ENCODE peak calls at places on chromosomes 3 and 15, in seven cellular contexts. One of them, this sample, is unnamed.

GRCh38 chr15:67197364-67197695 is 57.1 kb downstream of the AAGAB start:
- DNase-seq in D341Med: no peak
- DNase-seq in AG09309: no peak
- DNase-seq in effector memory CD4-positive, alpha-beta T cell: no peak
- DNase-seq in stimulated activated naive CD4-positive, alpha-beta T cell: no peak
- DNase-seq in anterior cingulate cortex: no peak
- DNase-seq in islet precursor cell: no peak
- DNase-seq in this sample: no peak

GRCh38 chr3:184171562-184171961 is 3.1 kb upstream of the AP2M1 start:
- DNase-seq in stimulated activated naive CD4-positive, alpha-beta T cell: no peak
- DNase-seq in AG09309: no peak
- DNase-seq in effector memory CD4-positive, alpha-beta T cell: no peak
- DNase-seq in anterior cingulate cortex: no peak
- DNase-seq in D341Med: no peak
- DNase-seq in islet precursor cell: peak
- DNase-seq in this sample: no peak

GRCh38 chr15:40590635-40591105 is 3.4 kb upstream of the KNL1 start:
- DNase-seq in effector memory CD4-positive, alpha-beta T cell: no peak
- DNase-seq in stimulated activated naive CD4-positive, alpha-beta T cell: no peak
- DNase-seq in D341Med: no peak
- DNase-seq in islet precursor cell: no peak
- DNase-seq in AG09309: no peak
- DNase-seq in anterior cingulate cortex: no peak
- DNase-seq in this sample: no peak

GRCh38 chr15:98878862-98879261 is 128.7 kb downstream of the PGPEP1L start:
- DNase-seq in stimulated activated naive CD4-positive, alpha-beta T cell: no peak
- DNase-seq in effector memory CD4-positive, alpha-beta T cell: no peak
- DNase-seq in islet precursor cell: no peak
- DNase-seq in anterior cingulate cortex: no peak
- DNase-seq in AG09309: no peak
- DNase-seq in D341Med: no peak
- DNase-seq in this sample: no peak

GRCh38 chr3:49133226-49133951 is 539 bp upstream of the LAMB2 start:
- DNase-seq in stimulated activated naive CD4-positive, alpha-beta T cell: no peak
- DNase-seq in D341Med: peak
- DNase-seq in anterior cingulate cortex: peak
- DNase-seq in islet precursor cell: peak
- DNase-seq in AG09309: peak
- DNase-seq in effector memory CD4-positive, alpha-beta T cell: no peak
- DNase-seq in this sample: peak

GRCh38 chr3:22007376-22007775 is 256.4 kb upstream of the ZNF385D start:
- DNase-seq in AG09309: no peak
- DNase-seq in effector memory CD4-positive, alpha-beta T cell: no peak
- DNase-seq in stimulated activated naive CD4-positive, alpha-beta T cell: no peak
- DNase-seq in anterior cingulate cortex: no peak
- DNase-seq in D341Med: no peak
- DNase-seq in islet precursor cell: no peak
- DNase-seq in this sample: no peak

GRCh38 chr3:38461086-38461390 is 7.3 kb downstream of the ACVR2B start:
- DNase-seq in AG09309: no peak
- DNase-seq in stimulated activated naive CD4-positive, alpha-beta T cell: no peak
- DNase-seq in anterior cingulate cortex: no peak
- DNase-seq in effector memory CD4-positive, alpha-beta T cell: no peak
- DNase-seq in islet precursor cell: no peak
- DNase-seq in D341Med: no peak
- DNase-seq in this sample: no peak

GRCh38 chr3:138042043-138042442 is 32.1 kb downstream of the CLDN18 start:
- DNase-seq in anterior cingulate cortex: no peak
- DNase-seq in stimulated activated naive CD4-positive, alpha-beta T cell: no peak
- DNase-seq in islet precursor cell: no peak
- DNase-seq in AG09309: peak
- DNase-seq in D341Med: no peak
- DNase-seq in effector memory CD4-positive, alpha-beta T cell: no peak
- DNase-seq in this sample: no peak

GRCh38 chr3:29746163-29746562 is 465.3 kb downstream of the RBMS3 start:
- DNase-seq in islet precursor cell: no peak
- DNase-seq in stimulated activated naive CD4-positive, alpha-beta T cell: no peak
- DNase-seq in D341Med: no peak
- DNase-seq in AG09309: no peak
- DNase-seq in effector memory CD4-positive, alpha-beta T cell: no peak
- DNase-seq in anterior cingulate cortex: no peak
- DNase-seq in this sample: no peak

GRCh38 chr3:58668247-58668646 is 1.7 kb upstream of the FAM3D start:
- DNase-seq in D341Med: no peak
- DNase-seq in anterior cingulate cortex: no peak
- DNase-seq in stimulated activated naive CD4-positive, alpha-beta T cell: no peak
- DNase-seq in effector memory CD4-positive, alpha-beta T cell: no peak
- DNase-seq in islet precursor cell: peak
- DNase-seq in AG09309: no peak
- DNase-seq in this sample: no peak

GRCh38 chr3:172859035-172859434 is 108.5 kb downstream of the ECT2 start:
- DNase-seq in AG09309: no peak
- DNase-seq in islet precursor cell: no peak
- DNase-seq in effector memory CD4-positive, alpha-beta T cell: no peak
- DNase-seq in anterior cingulate cortex: no peak
- DNase-seq in stimulated activated naive CD4-positive, alpha-beta T cell: no peak
- DNase-seq in D341Med: no peak
- DNase-seq in this sample: no peak

GRCh38 chr3:127700406-127700805 is 27.7 kb downstream of the ABTB1 start:
- DNase-seq in AG09309: no peak
- DNase-seq in anterior cingulate cortex: no peak
- DNase-seq in stimulated activated naive CD4-positive, alpha-beta T cell: no peak
- DNase-seq in effector memory CD4-positive, alpha-beta T cell: no peak
- DNase-seq in islet precursor cell: no peak
- DNase-seq in D341Med: no peak
- DNase-seq in this sample: no peak

GRCh38 chr15:72865486-72865885 is 81.9 kb upstream of the ADPGK start:
- DNase-seq in islet precursor cell: no peak
- DNase-seq in AG09309: no peak
- DNase-seq in anterior cingulate cortex: no peak
- DNase-seq in effector memory CD4-positive, alpha-beta T cell: no peak
- DNase-seq in stimulated activated naive CD4-positive, alpha-beta T cell: no peak
- DNase-seq in D341Med: no peak
- DNase-seq in this sample: no peak

GRCh38 chr15:95076381-95076780 is 845.0 kb downstream of the MCTP2 start:
- DNase-seq in stimulated activated naive CD4-positive, alpha-beta T cell: no peak
- DNase-seq in effector memory CD4-positive, alpha-beta T cell: no peak
- DNase-seq in anterior cingulate cortex: no peak
- DNase-seq in D341Med: no peak
- DNase-seq in AG09309: no peak
- DNase-seq in islet precursor cell: no peak
- DNase-seq in this sample: no peak

GRCh38 chr15:57881361-57881760 is 174.8 kb downstream of the POLR2M start:
- DNase-seq in stimulated activated naive CD4-positive, alpha-beta T cell: no peak
- DNase-seq in AG09309: no peak
- DNase-seq in effector memory CD4-positive, alpha-beta T cell: no peak
- DNase-seq in islet precursor cell: no peak
- DNase-seq in D341Med: no peak
- DNase-seq in anterior cingulate cortex: no peak
- DNase-seq in this sample: no peak

GRCh38 chr3:197749315-197749600 is 425 bp upstream of the FYTTD1 start:
- DNase-seq in stimulated activated naive CD4-positive, alpha-beta T cell: peak
- DNase-seq in islet precursor cell: no peak
- DNase-seq in AG09309: no peak
- DNase-seq in D341Med: peak
- DNase-seq in effector memory CD4-positive, alpha-beta T cell: peak
- DNase-seq in anterior cingulate cortex: no peak
- DNase-seq in this sample: peak

GRCh38 chr15:75232252-75232813 is 25.8 kb upstream of the GOLGA6C start:
- DNase-seq in stimulated activated naive CD4-positive, alpha-beta T cell: no peak
- DNase-seq in effector memory CD4-positive, alpha-beta T cell: no peak
- DNase-seq in AG09309: no peak
- DNase-seq in D341Med: peak
- DNase-seq in islet precursor cell: no peak
- DNase-seq in anterior cingulate cortex: no peak
- DNase-seq in this sample: no peak

GRCh38 chr3:195197764-195198423 is 73.1 kb downstream of the XXYLT1 start:
- DNase-seq in effector memory CD4-positive, alpha-beta T cell: no peak
- DNase-seq in islet precursor cell: no peak
- DNase-seq in anterior cingulate cortex: no peak
- DNase-seq in stimulated activated naive CD4-positive, alpha-beta T cell: no peak
- DNase-seq in AG09309: peak
- DNase-seq in D341Med: no peak
- DNase-seq in this sample: no peak

GRCh38 chr15:68410466-68411200 is 21.3 kb downstream of the ITGA11 start:
- DNase-seq in islet precursor cell: peak
- DNase-seq in effector memory CD4-positive, alpha-beta T cell: no peak
- DNase-seq in D341Med: no peak
- DNase-seq in stimulated activated naive CD4-positive, alpha-beta T cell: no peak
- DNase-seq in anterior cingulate cortex: no peak
- DNase-seq in AG09309: no peak
- DNase-seq in this sample: no peak

GRCh38 chr15:76285241-76285825 is 25.9 kb downstream of the ETFA start:
- DNase-seq in islet precursor cell: no peak
- DNase-seq in AG09309: no peak
- DNase-seq in anterior cingulate cortex: no peak
- DNase-seq in stimulated activated naive CD4-positive, alpha-beta T cell: no peak
- DNase-seq in D341Med: peak
- DNase-seq in effector memory CD4-positive, alpha-beta T cell: no peak
- DNase-seq in this sample: no peak

GRCh38 chr15:60059186-60059585 is 55.1 kb downstream of the FOXB1 start:
- DNase-seq in effector memory CD4-positive, alpha-beta T cell: no peak
- DNase-seq in AG09309: no peak
- DNase-seq in islet precursor cell: no peak
- DNase-seq in stimulated activated naive CD4-positive, alpha-beta T cell: no peak
- DNase-seq in anterior cingulate cortex: no peak
- DNase-seq in D341Med: no peak
- DNase-seq in this sample: no peak

GRCh38 chr3:159624616-159625015 is 364.0 kb upstream of the IL12A start:
- DNase-seq in islet precursor cell: no peak
- DNase-seq in D341Med: no peak
- DNase-seq in stimulated activated naive CD4-positive, alpha-beta T cell: no peak
- DNase-seq in AG09309: no peak
- DNase-seq in effector memory CD4-positive, alpha-beta T cell: no peak
- DNase-seq in anterior cingulate cortex: no peak
- DNase-seq in this sample: no peak

GRCh38 chr15:91694131-91694828 is 159.2 kb upstream of the SLCO3A1 start:
- DNase-seq in islet precursor cell: no peak
- DNase-seq in D341Med: no peak
- DNase-seq in anterior cingulate cortex: no peak
- DNase-seq in AG09309: peak
- DNase-seq in effector memory CD4-positive, alpha-beta T cell: no peak
- DNase-seq in stimulated activated naive CD4-positive, alpha-beta T cell: no peak
- DNase-seq in this sample: no peak

GRCh38 chr15:74543583-74543982 is 2.6 kb downstream of the ARID3B start:
- DNase-seq in D341Med: no peak
- DNase-seq in islet precursor cell: no peak
- DNase-seq in stimulated activated naive CD4-positive, alpha-beta T cell: peak
- DNase-seq in anterior cingulate cortex: no peak
- DNase-seq in AG09309: no peak
- DNase-seq in effector memory CD4-positive, alpha-beta T cell: no peak
- DNase-seq in this sample: no peak

GRCh38 chr3:88671594-88671993 is 435.8 kb upstream of the EPHA3 start:
- DNase-seq in AG09309: no peak
- DNase-seq in D341Med: no peak
- DNase-seq in stimulated activated naive CD4-positive, alpha-beta T cell: no peak
- DNase-seq in anterior cingulate cortex: no peak
- DNase-seq in effector memory CD4-positive, alpha-beta T cell: no peak
- DNase-seq in islet precursor cell: no peak
- DNase-seq in this sample: no peak

GRCh38 chr3:46293991-46294833 is 52.0 kb downstream of the CCR3 start:
- DNase-seq in AG09309: no peak
- DNase-seq in islet precursor cell: no peak
- DNase-seq in D341Med: no peak
- DNase-seq in stimulated activated naive CD4-positive, alpha-beta T cell: no peak
- DNase-seq in anterior cingulate cortex: no peak
- DNase-seq in effector memory CD4-positive, alpha-beta T cell: no peak
- DNase-seq in this sample: no peak

GRCh38 chr15:84722628-84723027 is 6.7 kb upstream of the SEC11A start:
- DNase-seq in stimulated activated naive CD4-positive, alpha-beta T cell: no peak
- DNase-seq in anterior cingulate cortex: no peak
- DNase-seq in AG09309: no peak
- DNase-seq in effector memory CD4-positive, alpha-beta T cell: no peak
- DNase-seq in D341Med: no peak
- DNase-seq in islet precursor cell: no peak
- DNase-seq in this sample: no peak

GRCh38 chr3:146543461-146544012 is 870 bp downstream of the PLSCR1 start:
- DNase-seq in D341Med: no peak
- DNase-seq in AG09309: no peak
- DNase-seq in stimulated activated naive CD4-positive, alpha-beta T cell: no peak
- DNase-seq in anterior cingulate cortex: no peak
- DNase-seq in islet precursor cell: no peak
- DNase-seq in effector memory CD4-positive, alpha-beta T cell: no peak
- DNase-seq in this sample: no peak

GRCh38 chr3:113695818-113696645 is at the start of gene USF3:
- DNase-seq in D341Med: peak
- DNase-seq in effector memory CD4-positive, alpha-beta T cell: peak
- DNase-seq in AG09309: no peak
- DNase-seq in anterior cingulate cortex: peak
- DNase-seq in islet precursor cell: peak
- DNase-seq in stimulated activated naive CD4-positive, alpha-beta T cell: peak
- DNase-seq in this sample: peak

GRCh38 chr15:79218588-79219200 is 63.8 kb upstream of the ANKRD34C start:
- DNase-seq in islet precursor cell: no peak
- DNase-seq in stimulated activated naive CD4-positive, alpha-beta T cell: no peak
- DNase-seq in AG09309: no peak
- DNase-seq in D341Med: no peak
- DNase-seq in effector memory CD4-positive, alpha-beta T cell: no peak
- DNase-seq in anterior cingulate cortex: no peak
- DNase-seq in this sample: no peak

GRCh38 chr3:45224824-45225464 is 1.1 kb downstream of the TMEM158 start:
- DNase-seq in D341Med: no peak
- DNase-seq in AG09309: no peak
- DNase-seq in islet precursor cell: peak
- DNase-seq in effector memory CD4-positive, alpha-beta T cell: no peak
- DNase-seq in stimulated activated naive CD4-positive, alpha-beta T cell: no peak
- DNase-seq in anterior cingulate cortex: peak
- DNase-seq in this sample: peak

GRCh38 chr3:60772584-60772983 is 478.7 kb downstream of the FHIT start:
- DNase-seq in stimulated activated naive CD4-positive, alpha-beta T cell: no peak
- DNase-seq in anterior cingulate cortex: no peak
- DNase-seq in D341Med: no peak
- DNase-seq in islet precursor cell: no peak
- DNase-seq in AG09309: no peak
- DNase-seq in effector memory CD4-positive, alpha-beta T cell: no peak
- DNase-seq in this sample: no peak